ENCODE peak calls at places on chromosomes 11 and 22, in six cellular contexts. X is sigmoid colon, A is suprapubic skin, D is stomach, B is K562, S is GM12891. Q is an unnamed sample.

GRCh38 chr11:9029477-9029876 is 25.7 kb upstream of the NRIP3 start:
- DNase-seq in X (no peak), A (no peak), D (no peak), B (no peak), S (no peak), Q (no peak)

GRCh38 chr22:23796461-23796860 is 9.7 kb downstream of the SMARCB1 start:
- DNase-seq in X (no peak), A (no peak), D (no peak), B (no peak), S (no peak), Q (no peak)

GRCh38 chr22:36386900-36387663 is 685 bp downstream of the MYH9 start:
- DNase-seq in X (peak; percentile 88), A (peak; percentile 91), D (peak; percentile 81), B (peak; percentile 57), S (no peak), Q (peak; percentile 87)

GRCh38 chr11:47857485-47858168 is 9.5 kb upstream of the NUP160 start:
- DNase-seq in X (no peak), A (no peak), D (no peak), B (no peak), S (no peak), Q (no peak)

GRCh38 chr11:30392221-30392784 is 69.4 kb downstream of the ARL14EP start:
- DNase-seq in X (no peak), A (no peak), D (no peak), B (no peak), S (no peak), Q (no peak)

GRCh38 chr11:63537293-63538101 is 889 bp downstream of the PLAAT4 start:
- DNase-seq in X (peak; percentile 92), A (no peak), D (peak; percentile 86), B (no peak), S (no peak), Q (no peak)

GRCh38 chr11:32006799-32007388 is 84.0 kb upstream of the RCN1 start:
- DNase-seq in X (no peak), A (no peak), D (no peak), B (peak; percentile 49), S (peak; percentile 23), Q (peak; percentile 26)

GRCh38 chr11:114257621-114258558 is 38.3 kb upstream of the NNMT start:
- DNase-seq in X (peak; percentile 92), A (no peak), D (no peak), B (no peak), S (no peak), Q (no peak)

GRCh38 chr11:10556590-10556989 is 11.9 kb downstream of the LYVE1 start:
- DNase-seq in X (no peak), A (no peak), D (no peak), B (no peak), S (no peak), Q (no peak)

GRCh38 chr11:7677071-7677470 is 3.8 kb upstream of the CYB5R2 start:
- DNase-seq in X (no peak), A (no peak), D (no peak), B (no peak), S (no peak), Q (no peak)

GRCh38 chr11:65575568-65576231 is at the start of gene EHBP1L1:
- DNase-seq in X (peak; percentile 88), A (no peak), D (peak; percentile 80), B (peak; percentile 81), S (peak; percentile 92), Q (peak; percentile 86)

GRCh38 chr22:44885806-44886360 is 123.9 kb downstream of the PHF21B start:
- DNase-seq in X (no peak), A (peak; percentile 55), D (no peak), B (no peak), S (no peak), Q (no peak)

GRCh38 chr22:27252282-27253049 is 549.1 kb downstream of the MN1 start:
- DNase-seq in X (peak; percentile 87), A (peak; percentile 66), D (no peak), B (no peak), S (no peak), Q (peak; percentile 33)

GRCh38 chr11:120217941-120218694 is 7.3 kb downstream of the OAF start:
- DNase-seq in X (no peak), A (no peak), D (peak; percentile 66), B (no peak), S (no peak), Q (no peak)

GRCh38 chr11:71543866-71544265 is 4.4 kb upstream of the KRTAP5-9 start:
- DNase-seq in X (no peak), A (no peak), D (no peak), B (no peak), S (no peak), Q (peak; percentile 79)

DNA sequence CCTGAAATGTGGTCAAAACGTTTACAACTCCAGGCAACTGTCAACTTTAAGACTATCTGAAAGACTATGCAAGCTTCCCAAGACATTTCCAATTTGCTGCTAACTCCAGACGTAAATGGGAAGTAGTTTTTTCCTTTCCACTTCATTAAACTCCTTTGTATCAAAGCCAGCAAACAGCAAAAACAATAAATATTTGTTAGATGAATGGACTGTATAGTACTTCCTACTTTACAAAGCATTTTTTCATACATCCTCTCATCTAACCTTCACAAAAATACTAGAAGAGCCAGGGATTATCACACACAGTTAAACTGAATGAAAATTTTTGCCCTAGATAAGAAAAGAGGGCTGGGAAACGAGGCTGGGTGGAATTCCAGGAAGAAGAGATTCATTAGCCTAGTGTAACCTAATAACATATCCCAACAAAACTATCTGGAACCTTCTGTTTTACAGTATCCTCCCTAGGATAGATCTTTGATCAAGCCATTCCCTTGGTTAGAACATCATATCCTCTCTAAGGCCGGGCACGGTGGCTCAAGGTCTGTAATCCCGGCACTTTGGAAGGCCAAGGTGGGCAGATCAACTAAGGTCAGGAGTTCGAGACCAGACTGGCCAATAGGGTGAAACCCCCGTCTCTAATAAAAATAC is 10.4 kb downstream of the NUP98 start:
- DNase-seq in X (no peak), A (no peak), D (no peak), B (no peak), S (no peak), Q (no peak)
- TF ChIP-seq POLR2AphosphoS5 in X (no peak), A (no peak), D (no peak), B (no peak), S (no peak), Q (no peak)

GRCh38 chr22:28821452-28821851 is 21.1 kb upstream of the XBP1 start:
- DNase-seq in X (peak; percentile 9), A (no peak), D (no peak), B (no peak), S (no peak), Q (no peak)

GRCh38 chr22:28826921-28827320 is 26.6 kb upstream of the XBP1 start:
- DNase-seq in X (no peak), A (no peak), D (no peak), B (no peak), S (no peak), Q (no peak)

GRCh38 chr22:28820885-28821284 is 20.5 kb upstream of the XBP1 start:
- DNase-seq in X (peak; percentile 19), A (no peak), D (no peak), B (no peak), S (no peak), Q (no peak)

GRCh38 chr22:28819253-28820096 is 19.1 kb upstream of the XBP1 start:
- DNase-seq in X (peak; percentile 42), A (no peak), D (peak; percentile 86), B (no peak), S (no peak), Q (no peak)

GRCh38 chr22:28822930-28823481 is 22.6 kb upstream of the XBP1 start:
- DNase-seq in X (no peak), A (no peak), D (peak; percentile 55), B (no peak), S (no peak), Q (no peak)
- TF ChIP-seq POLR2AphosphoS5 in X (no peak), A (no peak), D (peak; percentile 64), B (no peak), S (no peak), Q (no peak)

DNA sequence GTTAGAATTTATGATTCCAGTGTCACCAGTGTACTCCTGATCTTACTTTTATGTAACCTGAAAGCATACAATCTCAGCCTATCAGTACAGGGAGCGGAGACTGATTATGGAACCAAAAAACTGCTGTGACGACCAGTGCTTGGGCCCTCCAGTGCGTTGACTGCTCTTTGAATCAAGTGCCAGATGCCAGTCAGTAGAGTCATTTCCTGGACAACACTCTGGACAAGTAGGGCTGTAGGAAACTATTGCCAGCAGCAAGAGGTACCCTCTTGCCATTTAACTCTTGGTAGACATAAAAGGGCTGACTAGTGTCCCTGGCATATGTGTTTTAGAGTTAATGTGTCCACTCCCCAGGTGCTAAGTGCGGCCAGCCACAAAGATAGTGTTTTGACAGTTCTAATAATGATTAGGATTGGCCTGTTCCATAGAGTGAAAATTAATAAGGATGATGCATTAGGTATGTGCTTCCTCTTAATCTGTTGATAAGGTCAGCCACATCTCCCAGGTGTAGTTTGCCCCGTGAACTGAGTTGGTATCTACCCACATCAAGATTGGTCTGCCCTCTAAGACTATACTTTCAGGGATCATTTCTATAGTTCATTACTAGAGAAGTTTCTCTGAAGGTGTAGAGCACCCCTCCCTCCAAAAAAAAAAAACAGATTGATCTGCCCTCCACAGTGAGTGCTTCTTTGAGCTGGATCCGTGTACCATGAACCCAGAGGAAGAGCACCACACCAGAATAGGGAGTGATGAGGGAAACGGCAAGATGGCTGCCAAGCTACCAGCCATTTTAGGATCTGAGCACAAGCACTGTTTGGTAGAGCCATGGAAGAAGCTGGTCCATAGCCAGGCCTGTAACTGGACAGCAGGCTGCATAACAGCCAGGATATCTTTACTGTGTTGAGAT is 20.7 kb upstream of the AIFM3 start:
- DNase-seq in X (peak; percentile 20), A (no peak), D (no peak), B (no peak), S (no peak), Q (no peak)
- TF ChIP-seq POLR2AphosphoS5 in X (no peak), A (no peak), D (no peak), B (no peak), S (no peak), Q (no peak)

DNA sequence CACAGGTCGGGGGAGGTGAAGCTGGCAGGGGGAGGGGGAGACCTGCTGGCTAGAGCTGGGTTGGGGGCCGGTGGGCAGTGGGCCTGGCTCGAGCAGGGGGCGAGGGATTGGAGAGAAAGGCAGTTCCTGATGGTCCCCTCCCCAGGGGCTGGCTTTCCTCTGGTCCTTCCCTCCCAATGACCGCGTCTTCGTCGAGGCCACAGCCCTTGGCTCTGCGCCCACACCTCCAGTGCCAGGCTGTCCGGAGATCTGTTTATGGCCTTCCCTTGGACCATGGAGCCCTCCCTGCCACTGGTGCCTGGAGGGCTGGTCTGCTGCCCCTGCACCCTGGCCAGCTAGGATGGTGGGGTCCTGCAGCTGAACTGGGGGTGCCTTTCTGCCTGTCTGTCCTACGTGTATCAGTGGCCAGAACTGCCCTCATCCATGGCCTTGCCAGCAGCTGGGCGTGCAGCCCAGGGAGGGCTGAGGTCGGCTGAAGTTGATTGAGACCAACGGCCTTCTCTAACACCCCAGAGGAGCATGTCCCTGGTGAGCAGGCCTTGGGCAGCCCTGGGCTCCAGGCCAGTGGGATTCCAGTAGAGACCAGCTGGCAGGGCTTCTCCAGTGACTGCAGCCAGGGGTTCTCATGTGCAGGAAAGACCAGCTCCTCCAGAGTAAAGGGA is 12.3 kb downstream of the TANGO2 start:
- DNase-seq in X (no peak), A (no peak), D (peak; percentile 63), B (no peak), S (no peak), Q (no peak)
- TF ChIP-seq POLR2AphosphoS5 in X (no peak), A (no peak), D (no peak), B (no peak), S (no peak), Q (no peak)

Q was measured in HL-60.